ENCODE peak calls at places on chromosomes 12 and 14, in ten cellular contexts. B is OCI-M1; C is AG08396; Y is effector memory CD8-positive, alpha-beta T cell; U is mesendoderm; P is prostate gland; K is HuH-7.5; L is tibial artery; E is substantia nigra; D is HepG2. M is an unnamed sample.

GRCh38 chr12:63042646-63043045 is 107.7 kb upstream of the PPM1H start:
- DNase-seq in B (no peak), C (no peak), P (no peak), U (no peak), Y (no peak), D (no peak), K (no peak), L (no peak), E (no peak), M (no peak)

GRCh38 chr12:111164833-111165232 is 204.1 kb downstream of the PHETA1 start:
- DNase-seq in U (no peak), D (no peak), C (no peak), E (no peak), Y (no peak), K (no peak), P (no peak), B (no peak), L (no peak), M (no peak)

GRCh38 chr14:101068293-101068957 is 164.9 kb upstream of the RTL1 start:
- DNase-seq in B (no peak), Y (no peak), D (no peak), P (no peak), U (peak), C (no peak), E (no peak), K (no peak), L (peak), M (no peak)

GRCh38 chr12:52524898-52525591 is 4.9 kb upstream of the KRT5 start:
- DNase-seq in K (no peak), Y (no peak), D (no peak), C (no peak), U (no peak), E (no peak), P (no peak), B (no peak), L (no peak), M (no peak)

GRCh38 chr12:53994268-53994690 is 5.7 kb upstream of the HOXC9 start:
- DNase-seq in D (peak), P (no peak), C (no peak), B (no peak), E (no peak), L (no peak), K (peak), Y (no peak), U (no peak), M (peak)

GRCh38 chr14:61284001-61284400 is 2.9 kb upstream of the TMEM30B start:
- DNase-seq in U (no peak), P (no peak), Y (no peak), L (no peak), C (no peak), D (no peak), E (no peak), B (no peak), K (no peak), M (peak)

GRCh38 chr12:51961834-51962233 is 10.3 kb downstream of the ACVR1B start:
- DNase-seq in C (no peak), U (no peak), D (peak), B (no peak), E (no peak), P (no peak), K (no peak), Y (no peak), L (no peak), M (peak)

GRCh38 chr12:57146925-57147640 is at the start of gene LRP1-AS:
- DNase-seq in D (peak), U (no peak), C (no peak), B (no peak), L (no peak), E (no peak), K (no peak), Y (no peak), P (no peak), M (peak)

GRCh38 chr12:78096909-78097597 is 266.4 kb downstream of the NAV3 start:
- DNase-seq in U (no peak), D (no peak), L (no peak), K (no peak), B (no peak), E (no peak), P (no peak), C (no peak), Y (no peak), M (no peak)

GRCh38 chr14:69039287-69039628 is 60.2 kb upstream of the ACTN1 start:
- DNase-seq in L (no peak), D (peak), U (peak), K (no peak), B (no peak), C (peak), P (no peak), Y (no peak), E (no peak), M (no peak)

GRCh38 chr14:92503756-92504491 is 9.7 kb upstream of the RIN3 start:
- DNase-seq in P (no peak), B (peak), D (peak), K (peak), E (no peak), Y (no peak), L (no peak), U (peak), C (peak), M (no peak)

GRCh38 chr12:57591567-57592325 is 754 bp downstream of the PIP4K2C start:
- DNase-seq in B (peak), Y (no peak), E (no peak), C (peak), U (peak), P (no peak), L (peak), D (no peak), K (no peak), M (peak)

GRCh38 chr12:118237908-118238307 is 102.0 kb downstream of the PEBP1 start:
- DNase-seq in L (no peak), B (no peak), U (no peak), D (no peak), K (no peak), E (no peak), P (peak), C (peak), Y (no peak), M (no peak)

GRCh38 chr12:18700254-18700653 is 37.6 kb downstream of the PLCZ1 start:
- DNase-seq in K (no peak), D (no peak), C (peak), U (peak), Y (no peak), E (no peak), L (peak), B (no peak), P (no peak), M (no peak)

GRCh38 chr14:52081964-52082363 is 13.1 kb upstream of the NID2 start:
- DNase-seq in U (no peak), K (no peak), P (no peak), D (no peak), B (no peak), C (no peak), L (no peak), Y (no peak), E (no peak), M (no peak)

GRCh38 chr12:9741726-9742125 is 8.8 kb upstream of the CLECL1 start:
- DNase-seq in D (no peak), B (peak), C (no peak), U (no peak), K (no peak), P (no peak), L (no peak), Y (peak), E (no peak), M (peak)

GRCh38 chr12:52980096-52980694 is 26.1 kb upstream of the EIF4B start:
- DNase-seq in C (no peak), L (no peak), K (no peak), U (peak), E (no peak), B (no peak), Y (no peak), P (no peak), D (no peak), M (no peak)

GRCh38 chr12:116736962-116737773 is 701 bp downstream of the SPRING1 start:
- DNase-seq in P (no peak), C (peak), U (peak), L (no peak), E (no peak), D (no peak), K (no peak), B (no peak), Y (no peak), M (peak)

GRCh38 chr12:111453071-111453989 is 47.6 kb downstream of the SH2B3 start:
- DNase-seq in C (no peak), U (no peak), E (peak), K (no peak), B (no peak), Y (no peak), L (no peak), P (no peak), D (no peak), M (no peak)

GRCh38 chr12:54355104-54355815 is 9.0 kb downstream of the GPR84 start:
- DNase-seq in D (no peak), E (no peak), K (no peak), C (no peak), L (no peak), P (no peak), Y (no peak), U (peak), B (no peak), M (no peak)

GRCh38 chr14:99950191-99950590 is 115.0 kb upstream of the EVL start:
- DNase-seq in B (no peak), E (no peak), D (no peak), Y (no peak), L (no peak), U (peak), P (no peak), C (no peak), K (no peak), M (no peak)

GRCh38 chr12:78036889-78037288 is 206.2 kb downstream of the NAV3 start:
- DNase-seq in B (no peak), C (no peak), P (no peak), E (no peak), K (no peak), D (no peak), L (no peak), Y (no peak), U (no peak), M (no peak)

GRCh38 chr12:49868952-49869815 is 26.3 kb upstream of the BCDIN3D start:
- DNase-seq in C (peak), B (peak), E (peak), K (peak), P (peak), L (peak), U (peak), Y (no peak), D (peak), M (peak)

GRCh38 chr12:113403435-113404415 is at the start of gene SDS:
- DNase-seq in U (no peak), Y (no peak), D (no peak), B (peak), K (no peak), L (peak), C (peak), E (peak), P (no peak), M (no peak)

GRCh38 chr12:337039-337438 is 52.1 kb downstream of the KDM5A start:
- DNase-seq in L (no peak), K (no peak), C (no peak), B (no peak), P (peak), D (no peak), Y (no peak), E (no peak), U (no peak), M (no peak)

GRCh38 chr12:82912406-82912805 is 225.7 kb downstream of the TMTC2 start:
- DNase-seq in K (no peak), B (no peak), P (no peak), D (no peak), L (no peak), C (no peak), E (no peak), U (no peak), Y (no peak), M (no peak)

GRCh38 chr12:34402899-34403705 is 380.8 kb downstream of the ALG10 start:
- DNase-seq in K (no peak), L (peak), U (no peak), C (no peak), E (no peak), Y (no peak), B (no peak), D (no peak), P (peak), M (no peak)